ENCODE peak calls at places on chromosomes 11 and 22, in five cellular contexts. One of them, this sample, is unnamed.

GRCh38 chr22:39496131-39496838 is 5.8 kb upstream of the MIEF1 start:
- DNase-seq in K562: peak
- DNase-seq in SK-N-SH: peak
- DNase-seq in HepG2: peak
- DNase-seq in GM12878: no peak
- DNase-seq in this sample: peak

GRCh38 chr22:39351689-39352214 is 2.0 kb downstream of the SYNGR1 start:
- DNase-seq in K562: no peak
- DNase-seq in SK-N-SH: no peak
- DNase-seq in HepG2: no peak
- DNase-seq in GM12878: peak
- DNase-seq in this sample: peak

GRCh38 chr11:121581607-121582006 is 128.8 kb upstream of the SORL1-AS1 start:
- DNase-seq in K562: no peak
- DNase-seq in SK-N-SH: no peak
- DNase-seq in HepG2: no peak
- DNase-seq in GM12878: no peak
- DNase-seq in this sample: no peak

GRCh38 chr11:115488945-115489344 is 15.3 kb downstream of the CADM1 start:
- DNase-seq in K562: no peak
- DNase-seq in SK-N-SH: no peak
- DNase-seq in HepG2: peak
- DNase-seq in GM12878: no peak
- DNase-seq in this sample: peak

GRCh38 chr11:130448416-130449068 is at the start of gene ADAMTS15:
- DNase-seq in K562: no peak
- DNase-seq in SK-N-SH: peak
- DNase-seq in HepG2: peak
- DNase-seq in GM12878: no peak
- DNase-seq in this sample: peak

GRCh38 chr11:225734-226453 is 10.2 kb downstream of the SIRT3 start:
- DNase-seq in K562: no peak
- DNase-seq in SK-N-SH: no peak
- DNase-seq in HepG2: no peak
- DNase-seq in GM12878: peak
- DNase-seq in this sample: peak

GRCh38 chr22:19292262-19293230 is 1.0 kb upstream of the CLTCL1 start:
- DNase-seq in K562: no peak
- DNase-seq in SK-N-SH: no peak
- DNase-seq in HepG2: no peak
- DNase-seq in GM12878: no peak
- DNase-seq in this sample: no peak

GRCh38 chr11:69654660-69655478 is 13.9 kb downstream of the CCND1 start:
- DNase-seq in K562: no peak
- DNase-seq in SK-N-SH: no peak
- DNase-seq in HepG2: peak
- DNase-seq in GM12878: no peak
- DNase-seq in this sample: peak

GRCh38 chr11:62649486-62649885 is 3.1 kb upstream of the GANAB start:
- DNase-seq in K562: no peak
- DNase-seq in SK-N-SH: no peak
- DNase-seq in HepG2: no peak
- DNase-seq in GM12878: no peak
- DNase-seq in this sample: no peak

GRCh38 chr22:42697542-42698013 is 23.1 kb downstream of the A4GALT start:
- DNase-seq in K562: no peak
- DNase-seq in SK-N-SH: no peak
- DNase-seq in HepG2: peak
- DNase-seq in GM12878: no peak
- DNase-seq in this sample: peak

GRCh38 chr11:121814962-121815361 is 301.1 kb downstream of the BLID start:
- DNase-seq in K562: no peak
- DNase-seq in SK-N-SH: no peak
- DNase-seq in HepG2: no peak
- DNase-seq in GM12878: no peak
- DNase-seq in this sample: peak

GRCh38 chr11:8080674-8081590 is at the start of gene TUB:
- DNase-seq in K562: no peak
- DNase-seq in SK-N-SH: peak
- DNase-seq in HepG2: no peak
- DNase-seq in GM12878: no peak
- DNase-seq in this sample: no peak

GRCh38 chr22:47156352-47157092 is 394.1 kb downstream of the TBC1D22A start:
- DNase-seq in K562: no peak
- DNase-seq in SK-N-SH: no peak
- DNase-seq in HepG2: no peak
- DNase-seq in GM12878: no peak
- DNase-seq in this sample: no peak

GRCh38 chr22:30253205-30253852 is 6.8 kb upstream of the LIF start:
- DNase-seq in K562: no peak
- DNase-seq in SK-N-SH: peak
- DNase-seq in HepG2: no peak
- DNase-seq in GM12878: no peak
- DNase-seq in this sample: peak

GRCh38 chr22:26671317-26672059 is 14.1 kb downstream of the MIAT start:
- DNase-seq in K562: no peak
- DNase-seq in SK-N-SH: no peak
- DNase-seq in HepG2: no peak
- DNase-seq in GM12878: peak
- DNase-seq in this sample: no peak

GRCh38 chr11:126497581-126498109 is 142.2 kb downstream of the ST3GAL4 start:
- DNase-seq in K562: no peak
- DNase-seq in SK-N-SH: no peak
- DNase-seq in HepG2: no peak
- DNase-seq in GM12878: no peak
- DNase-seq in this sample: no peak

GRCh38 chr22:25741692-25742626 is at the start of gene MYO18B:
- DNase-seq in K562: peak
- DNase-seq in SK-N-SH: no peak
- DNase-seq in HepG2: no peak
- DNase-seq in GM12878: no peak
- DNase-seq in this sample: no peak

GRCh38 chr22:36027579-36027959 is 1.1 kb downstream of the RBFOX2 start:
- DNase-seq in K562: no peak
- DNase-seq in SK-N-SH: no peak
- DNase-seq in HepG2: no peak
- DNase-seq in GM12878: no peak
- DNase-seq in this sample: no peak

GRCh38 chr22:35410663-35411034 is 10.7 kb downstream of the MCM5 start:
- DNase-seq in K562: no peak
- DNase-seq in SK-N-SH: no peak
- DNase-seq in HepG2: no peak
- DNase-seq in GM12878: no peak
- DNase-seq in this sample: no peak

GRCh38 chr11:120245434-120245833 is 5.5 kb downstream of the POU2F3 start:
- DNase-seq in K562: no peak
- DNase-seq in SK-N-SH: no peak
- DNase-seq in HepG2: no peak
- DNase-seq in GM12878: no peak
- DNase-seq in this sample: no peak

GRCh38 chr11:68825603-68826002 is 16.1 kb downstream of the CPT1A start:
- DNase-seq in K562: peak
- DNase-seq in SK-N-SH: no peak
- DNase-seq in HepG2: peak
- DNase-seq in GM12878: no peak
- DNase-seq in this sample: no peak

GRCh38 chr22:47600791-47601400 is 838.4 kb downstream of the TBC1D22A start:
- DNase-seq in K562: no peak
- DNase-seq in SK-N-SH: no peak
- DNase-seq in HepG2: no peak
- DNase-seq in GM12878: no peak
- DNase-seq in this sample: no peak

GRCh38 chr11:3158131-3158591 is 6.9 kb downstream of the OSBPL5 start:
- DNase-seq in K562: no peak
- DNase-seq in SK-N-SH: no peak
- DNase-seq in HepG2: no peak
- DNase-seq in GM12878: no peak
- DNase-seq in this sample: no peak

GRCh38 chr11:79363261-79363660 is 77.6 kb downstream of the TENM4 start:
- DNase-seq in K562: no peak
- DNase-seq in SK-N-SH: no peak
- DNase-seq in HepG2: no peak
- DNase-seq in GM12878: no peak
- DNase-seq in this sample: no peak

GRCh38 chr11:34105079-34105956 is at the start of gene NAT10:
- DNase-seq in K562: peak
- DNase-seq in SK-N-SH: peak
- DNase-seq in HepG2: peak
- DNase-seq in GM12878: peak
- DNase-seq in this sample: peak

GRCh38 chr11:116733959-116734517 is 38.7 kb downstream of the BUD13 start:
- DNase-seq in K562: no peak
- DNase-seq in SK-N-SH: no peak
- DNase-seq in HepG2: no peak
- DNase-seq in GM12878: no peak
- DNase-seq in this sample: no peak

GRCh38 chr11:117145393-117145761 is 1.3 kb downstream of the PAFAH1B2 start:
- DNase-seq in K562: peak
- DNase-seq in SK-N-SH: peak
- DNase-seq in HepG2: peak
- DNase-seq in GM12878: no peak
- DNase-seq in this sample: peak

GRCh38 chr11:119972281-119972680 is 165.6 kb downstream of the TRIM29 start:
- DNase-seq in K562: no peak
- DNase-seq in SK-N-SH: no peak
- DNase-seq in HepG2: no peak
- DNase-seq in GM12878: no peak
- DNase-seq in this sample: no peak

GRCh38 chr22:40560551-40560950 is 76.0 kb downstream of the MRTFA start:
- DNase-seq in K562: peak
- DNase-seq in SK-N-SH: no peak
- DNase-seq in HepG2: no peak
- DNase-seq in GM12878: no peak
- DNase-seq in this sample: peak

GRCh38 chr11:130068986-130069683 is 559 bp upstream of the APLP2 start:
- DNase-seq in K562: no peak
- DNase-seq in SK-N-SH: no peak
- DNase-seq in HepG2: no peak
- DNase-seq in GM12878: no peak
- DNase-seq in this sample: peak

DNA sequence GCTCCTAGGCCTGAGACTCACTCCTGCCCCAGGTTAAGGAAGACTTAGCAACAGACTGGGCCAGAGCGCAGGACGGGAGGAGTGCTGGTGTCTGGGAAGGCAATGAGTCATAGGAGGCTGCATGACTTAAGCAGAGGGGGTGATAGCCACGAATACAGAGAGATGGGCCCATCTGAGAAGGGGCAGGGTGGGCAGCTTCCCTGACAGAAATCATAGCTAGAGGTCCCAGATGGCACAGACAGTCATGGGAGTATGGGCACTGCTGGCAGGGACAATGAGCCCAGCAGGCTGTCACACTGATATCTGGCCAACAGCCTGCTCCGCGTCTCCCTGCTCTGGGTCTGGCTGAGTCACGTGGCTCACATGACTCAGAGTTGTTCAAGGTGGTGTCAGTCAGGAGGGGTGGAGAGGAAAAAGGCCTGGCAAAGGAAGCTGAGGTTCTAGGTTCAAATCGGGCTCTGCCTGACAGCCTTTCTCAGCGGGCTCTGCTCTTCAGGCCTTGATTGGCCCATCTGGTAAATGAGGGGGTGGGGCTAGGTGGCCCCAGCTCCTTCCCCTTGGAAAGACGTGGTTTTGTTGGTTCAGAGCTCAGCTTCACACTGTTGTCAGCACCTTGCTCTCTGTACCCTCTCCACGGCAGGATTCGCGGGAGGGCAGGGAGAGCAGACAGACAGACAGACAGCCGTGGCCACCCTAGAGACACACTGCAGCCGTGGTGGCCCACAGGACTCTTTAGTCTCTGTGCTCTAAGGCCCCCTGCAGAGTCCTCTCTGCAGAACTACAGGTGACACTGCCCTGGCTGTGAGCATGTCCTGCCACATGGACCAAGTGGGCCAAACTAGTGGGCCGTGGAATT is 47.8 kb downstream of the DBX1 start:
- DNase-seq in K562: peak
- DNase-seq in SK-N-SH: peak
- DNase-seq in HepG2: no peak
- DNase-seq in GM12878: no peak
- DNase-seq in this sample: peak
- TF ChIP-seq MXI1 in K562: no peak
- TF ChIP-seq MXI1 in SK-N-SH: no peak
- TF ChIP-seq MXI1 in HepG2: no peak
- TF ChIP-seq MXI1 in GM12878: no peak
- TF ChIP-seq MXI1 in this sample: no peak

GRCh38 chr22:50201191-50202129 is 649 bp downstream of the SELENOO start:
- DNase-seq in K562: peak
- DNase-seq in SK-N-SH: no peak
- DNase-seq in HepG2: peak
- DNase-seq in GM12878: no peak
- DNase-seq in this sample: no peak
- TF ChIP-seq MXI1 in K562: no peak
- TF ChIP-seq MXI1 in SK-N-SH: peak
- TF ChIP-seq MXI1 in HepG2: no peak
- TF ChIP-seq MXI1 in GM12878: no peak
- TF ChIP-seq MXI1 in this sample: peak

GRCh38 chr11:70763606-70764005 is 365.3 kb downstream of the CTTN start:
- DNase-seq in K562: no peak
- DNase-seq in SK-N-SH: no peak
- DNase-seq in HepG2: no peak
- DNase-seq in GM12878: no peak
- DNase-seq in this sample: peak

GRCh38 chr11:70761906-70762196 is 363.5 kb downstream of the CTTN start:
- DNase-seq in K562: no peak
- DNase-seq in SK-N-SH: no peak
- DNase-seq in HepG2: no peak
- DNase-seq in GM12878: no peak
- DNase-seq in this sample: no peak

GRCh38 chr11:70761094-70761905 is 363.0 kb downstream of the CTTN start:
- DNase-seq in K562: peak
- DNase-seq in SK-N-SH: no peak
- DNase-seq in HepG2: no peak
- DNase-seq in GM12878: no peak
- DNase-seq in this sample: no peak

GRCh38 chr11:70764356-70764905 is 366.1 kb downstream of the CTTN start:
- DNase-seq in K562: no peak
- DNase-seq in SK-N-SH: no peak
- DNase-seq in HepG2: no peak
- DNase-seq in GM12878: no peak
- DNase-seq in this sample: no peak

DNA sequence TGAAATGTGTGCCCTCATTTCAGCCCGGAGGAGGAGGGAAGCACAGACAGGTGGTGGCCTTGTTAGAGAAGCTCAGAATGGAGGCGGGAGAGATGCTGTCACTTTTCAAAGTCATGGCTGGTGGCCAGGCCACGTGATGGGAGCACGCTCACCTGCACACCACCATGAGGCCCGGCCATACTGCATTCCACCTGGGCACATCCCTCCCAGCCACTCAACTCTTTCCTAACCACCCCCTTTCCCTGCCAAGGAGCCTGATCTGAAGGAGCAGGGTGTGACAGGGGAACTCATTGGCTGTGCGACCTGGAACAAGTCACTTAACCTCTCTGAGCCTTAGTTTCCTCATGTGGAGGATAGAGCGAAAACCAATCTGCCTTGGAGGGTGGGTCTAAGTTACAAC is 364.5 kb downstream of the CTTN start:
- DNase-seq in K562: no peak
- DNase-seq in SK-N-SH: no peak
- DNase-seq in HepG2: no peak
- DNase-seq in GM12878: no peak
- DNase-seq in this sample: no peak
- TF ChIP-seq MXI1 in K562: no peak
- TF ChIP-seq MXI1 in SK-N-SH: no peak
- TF ChIP-seq MXI1 in HepG2: no peak
- TF ChIP-seq MXI1 in GM12878: no peak
- TF ChIP-seq MXI1 in this sample: no peak

GRCh38 chr11:70866834-70867233 is 385.5 kb downstream of the SHANK2 start:
- DNase-seq in K562: no peak
- DNase-seq in SK-N-SH: no peak
- DNase-seq in HepG2: no peak
- DNase-seq in GM12878: no peak
- DNase-seq in this sample: no peak
- TF ChIP-seq MXI1 in K562: no peak
- TF ChIP-seq MXI1 in SK-N-SH: no peak
- TF ChIP-seq MXI1 in HepG2: no peak
- TF ChIP-seq MXI1 in GM12878: no peak
- TF ChIP-seq MXI1 in this sample: no peak

This sample was measured in IMR-90.